ENCODE peak calls at places on chromosomes 13 and 19, in seven cellular contexts. K is anterior cingulate cortex, G is fibroblast of pulmonary artery, M is iris pigment epithelial cell, Z is Daoy, C is mucosa of descending colon, D is T1000. V is an unnamed sample.

GRCh38 chr13:64529874-64530485 is 2700.2 kb downstream of the PCDH9 start:
- DNase-seq in K (no peak), G (peak; percentile 26), M (peak; percentile 9), Z (no peak), C (no peak), D (no peak), V (no peak)

GRCh38 chr19:32828139-32828538 is 41.4 kb downstream of the SLC7A9 start:
- DNase-seq in K (no peak), G (no peak), M (no peak), Z (no peak), C (no peak), D (no peak), V (no peak)

GRCh38 chr19:39083599-39083982 is 577 bp upstream of the ACP7 start:
- DNase-seq in K (no peak), G (no peak), M (no peak), Z (no peak), C (no peak), D (no peak), V (no peak)

GRCh38 chr13:98746968-98747367 is 5.5 kb downstream of the SLC15A1 start:
- DNase-seq in K (no peak), G (peak; percentile 12), M (peak; percentile 51), Z (no peak), C (no peak), D (no peak), V (no peak)

GRCh38 chr19:35458821-35459391 is 10.8 kb downstream of the FFAR2 start:
- DNase-seq in K (no peak), G (no peak), M (peak; percentile 3), Z (no peak), C (peak; percentile 54), D (no peak), V (no peak)

GRCh38 chr13:46134961-46135522 is 30.2 kb upstream of the CPB2 start:
- DNase-seq in K (no peak), G (no peak), M (peak; percentile 39), Z (peak; percentile 19), C (no peak), D (no peak), V (peak; percentile 46)

GRCh38 chr13:50531917-50532899 is 311.3 kb downstream of the DLEU7 start:
- DNase-seq in K (no peak), G (peak; percentile 71), M (peak; percentile 42), Z (no peak), C (no peak), D (no peak), V (peak; percentile 34)

GRCh38 chr19:58218899-58219298 is 9.8 kb upstream of the ZNF544 start:
- DNase-seq in K (no peak), G (peak; percentile 34), M (peak; percentile 19), Z (peak; percentile 27), C (no peak), D (no peak), V (peak; percentile 36)

GRCh38 chr13:20294497-20294896 is 62.4 kb upstream of the GJB6 start:
- DNase-seq in K (no peak), G (no peak), M (no peak), Z (no peak), C (no peak), D (no peak), V (no peak)

V was measured in SW480.